ENCODE peak calls at places on chromosomes 2 and 18, in nine cellular contexts. H is esophagus squamous epithelium, P is activated gamma-delta T cell treated with Interleukin-2 at 50 U/mL for 16 hours, J is lower lobe of right lung, K is Right ventricle myocardium inferior, T is foreskin melanocyte, Q is cardiac septum, W is T-helper 2 cell, R is SHP77. M is an unnamed sample.

GRCh38 chr2:32805104-32806095 is 141.4 kb upstream of the LTBP1 start:
- DNase-seq in H (no peak), P (no peak), J (no peak), K (no peak), T (no peak), Q (no peak), W (no peak), R (no peak), M (no peak)

GRCh38 chr18:13376298-13376840 is 157.8 kb downstream of the LDLRAD4 start:
- DNase-seq in H (no peak), P (no peak), J (no peak), K (no peak), T (peak), Q (peak), W (no peak), R (no peak), M (peak)

GRCh38 chr2:153543639-153544071 is 65.1 kb upstream of the RPRM start:
- DNase-seq in H (no peak), P (no peak), J (no peak), K (no peak), T (no peak), Q (no peak), W (no peak), R (no peak), M (no peak)

GRCh38 chr2:119245076-119245840 is 21.6 kb downstream of the STEAP3 start:
- DNase-seq in H (no peak), P (no peak), J (peak), K (no peak), T (no peak), Q (no peak), W (no peak), R (no peak), M (no peak)

GRCh38 chr2:173054466-173054865 is 21.2 kb upstream of the MAP3K20 start:
- DNase-seq in H (no peak), P (no peak), J (no peak), K (no peak), T (no peak), Q (no peak), W (no peak), R (no peak), M (no peak)

GRCh38 chr18:44733069-44733753 is 52.5 kb downstream of the SETBP1 start:
- DNase-seq in H (no peak), P (no peak), J (no peak), K (no peak), T (peak), Q (no peak), W (no peak), R (no peak), M (no peak)

GRCh38 chr2:183341057-183341456 is 216.8 kb downstream of the NUP35 start:
- DNase-seq in H (no peak), P (no peak), J (no peak), K (no peak), T (no peak), Q (no peak), W (no peak), R (no peak), M (no peak)

GRCh38 chr2:61470122-61470951 is 550 bp downstream of the USP34 start:
- DNase-seq in H (peak), P (peak), J (peak), K (peak), T (peak), Q (peak), W (peak), R (peak), M (peak)

GRCh38 chr2:207930747-207931146 is 94.6 kb downstream of the PLEKHM3 start:
- DNase-seq in H (no peak), P (no peak), J (peak), K (no peak), T (no peak), Q (no peak), W (no peak), R (peak), M (no peak)

GRCh38 chr2:64952896-64953482 is 36.2 kb upstream of the SLC1A4 start:
- DNase-seq in H (no peak), P (no peak), J (no peak), K (no peak), T (peak), Q (no peak), W (no peak), R (no peak), M (no peak)

GRCh38 chr18:75474332-75474731 is 46.8 kb upstream of the SMIM21 start:
- DNase-seq in H (no peak), P (no peak), J (no peak), K (no peak), T (no peak), Q (no peak), W (no peak), R (no peak), M (no peak)

GRCh38 chr2:11133238-11133935 is 21.9 kb upstream of the SLC66A3 start:
- DNase-seq in H (no peak), P (no peak), J (no peak), K (no peak), T (no peak), Q (no peak), W (no peak), R (no peak), M (no peak)

GRCh38 chr2:113996826-113997599 is 107.1 kb downstream of the ACTR3 start:
- DNase-seq in H (no peak), P (no peak), J (no peak), K (no peak), T (peak), Q (no peak), W (no peak), R (no peak), M (no peak)

GRCh38 chr18:55886886-55887285 is 298.9 kb upstream of the TCF4 start:
- DNase-seq in H (no peak), P (no peak), J (no peak), K (no peak), T (no peak), Q (no peak), W (no peak), R (no peak), M (no peak)

GRCh38 chr2:99545066-99545465 is 55.2 kb upstream of the REV1 start:
- DNase-seq in H (no peak), P (no peak), J (no peak), K (no peak), T (no peak), Q (no peak), W (no peak), R (no peak), M (no peak)

GRCh38 chr2:101295895-101296294 is 12.6 kb downstream of the RNF149 start:
- DNase-seq in H (no peak), P (no peak), J (no peak), K (no peak), T (no peak), Q (no peak), W (no peak), R (no peak), M (no peak)

GRCh38 chr18:77360315-77361186 is 110.9 kb downstream of the GALR1 start:
- DNase-seq in H (no peak), P (no peak), J (no peak), K (no peak), T (no peak), Q (no peak), W (no peak), R (no peak), M (no peak)

GRCh38 chr18:8252371-8252770 is 356.9 kb upstream of the RAB12 start:
- DNase-seq in H (no peak), P (no peak), J (no peak), K (no peak), T (no peak), Q (no peak), W (no peak), R (no peak), M (no peak)

GRCh38 chr2:158928965-158929364 is 39.5 kb upstream of the TANC1 start:
- DNase-seq in H (no peak), P (no peak), J (no peak), K (no peak), T (no peak), Q (no peak), W (no peak), R (no peak), M (no peak)

GRCh38 chr2:156345582-156345981 is 13.1 kb upstream of the NR4A2 start:
- DNase-seq in H (no peak), P (no peak), J (no peak), K (no peak), T (no peak), Q (no peak), W (no peak), R (no peak), M (no peak)

GRCh38 chr2:48254839-48255238 is 275.1 kb upstream of the STON1 start:
- DNase-seq in H (no peak), P (no peak), J (no peak), K (no peak), T (no peak), Q (no peak), W (no peak), R (no peak), M (no peak)

GRCh38 chr18:79677221-79677620 is 2.4 kb upstream of the CTDP1 start:
- DNase-seq in H (no peak), P (no peak), J (no peak), K (no peak), T (no peak), Q (no peak), W (no peak), R (no peak), M (no peak)

GRCh38 chr18:67301592-67301991 is 214.9 kb downstream of the DSEL start:
- DNase-seq in H (no peak), P (no peak), J (no peak), K (no peak), T (no peak), Q (no peak), W (no peak), R (no peak), M (no peak)

GRCh38 chr18:13562494-13563029 is 163.8 kb downstream of the FAM210A start:
- DNase-seq in H (no peak), P (no peak), J (peak), K (no peak), T (no peak), Q (no peak), W (no peak), R (no peak), M (peak)

GRCh38 chr18:61664413-61665084 is 228.3 kb downstream of the RNF152 start:
- DNase-seq in H (no peak), P (no peak), J (no peak), K (no peak), T (no peak), Q (no peak), W (no peak), R (no peak), M (no peak)

GRCh38 chr2:20929721-20930120 is 106.8 kb upstream of the LDAH start:
- DNase-seq in H (no peak), P (no peak), J (no peak), K (no peak), T (no peak), Q (no peak), W (no peak), R (no peak), M (no peak)

GRCh38 chr2:132424526-132425121 is 8.0 kb downstream of the GPR39 start:
- DNase-seq in H (no peak), P (no peak), J (no peak), K (no peak), T (no peak), Q (no peak), W (no peak), R (no peak), M (no peak)

GRCh38 chr2:241636182-241636982 is 576 bp downstream of the THAP4 start:
- DNase-seq in H (no peak), P (no peak), J (peak), K (no peak), T (no peak), Q (no peak), W (peak), R (no peak), M (peak)

GRCh38 chr2:229921101-229921891 is 513 bp downstream of the TRIP12 start:
- DNase-seq in H (peak), P (peak), J (peak), K (peak), T (peak), Q (peak), W (peak), R (peak), M (peak)

GRCh38 chr2:233974530-233975071 is 57.4 kb downstream of the TRPM8 start:
- DNase-seq in H (no peak), P (no peak), J (no peak), K (no peak), T (peak), Q (peak), W (no peak), R (peak), M (no peak)

GRCh38 chr2:200239216-200239615 is 67.3 kb upstream of the SPATS2L start:
- DNase-seq in H (no peak), P (no peak), J (no peak), K (no peak), T (no peak), Q (no peak), W (peak), R (no peak), M (no peak)

GRCh38 chr2:69716555-69717120 is 25.3 kb upstream of the ANXA4 start:
- DNase-seq in H (no peak), P (no peak), J (no peak), K (no peak), T (no peak), Q (no peak), W (no peak), R (no peak), M (no peak)

GRCh38 chr2:241896746-241897201 is 27.2 kb downstream of the RTP5 start:
- DNase-seq in H (no peak), P (no peak), J (no peak), K (no peak), T (no peak), Q (peak), W (no peak), R (no peak), M (no peak)

GRCh38 chr18:75132931-75133525 is 75.9 kb downstream of the PTGR3 start:
- DNase-seq in H (no peak), P (no peak), J (no peak), K (no peak), T (no peak), Q (peak), W (no peak), R (no peak), M (no peak)

GRCh38 chr2:162092656-162093556 is 18.9 kb upstream of the DPP4 start:
- DNase-seq in H (no peak), P (no peak), J (no peak), K (no peak), T (no peak), Q (no peak), W (no peak), R (peak), M (no peak)

GRCh38 chr2:215680605-215681598 is 245.0 kb upstream of the FN1 start:
- DNase-seq in H (no peak), P (no peak), J (no peak), K (no peak), T (peak), Q (no peak), W (peak), R (no peak), M (peak)

M was measured in naive thymus-derived CD4-positive, alpha-beta T cell.